ENCODE peak calls at places on chromosomes 7 and 10, in four cellular contexts. S, J, X and Q are unnamed samples.

GRCh38 chr10:15440204-15440711 is 69.2 kb upstream of the FAM171A1 start:
- DNase-seq in S (no peak), J (no peak), X (no peak), Q (no peak)

GRCh38 chr10:133356953-133357292 is 896 bp downstream of the FUOM start:
- DNase-seq in S (peak), J (no peak), X (no peak), Q (no peak)

GRCh38 chr10:68471063-68471585 is 649 bp downstream of the DNA2 start:
- DNase-seq in S (peak), J (peak), X (no peak), Q (no peak)

GRCh38 chr7:24504871-24505270 is 68.4 kb upstream of the PALS2 start:
- DNase-seq in S (no peak), J (no peak), X (peak), Q (no peak)

GRCh38 chr10:101889256-101890210 is 45.9 kb upstream of the KCNIP2 start:
- DNase-seq in S (peak), J (peak), X (peak), Q (peak)

GRCh38 chr10:110556993-110557601 is 10.4 kb upstream of the SMC3 start:
- DNase-seq in S (peak), J (peak), X (peak), Q (peak)

GRCh38 chr7:55590517-55591281 is 18.4 kb upstream of the VOPP1 start:
- DNase-seq in S (no peak), J (no peak), X (no peak), Q (no peak)

GRCh38 chr10:75294518-75294865 is 58.7 kb upstream of the COMTD1 start:
- DNase-seq in S (peak), J (no peak), X (no peak), Q (peak)

GRCh38 chr7:78605131-78605530 is 806.6 kb downstream of the PHTF2 start:
- DNase-seq in S (peak), J (peak), X (no peak), Q (peak)

GRCh38 chr10:132508497-132509443 is 28.8 kb upstream of the INPP5A start:
- DNase-seq in S (no peak), J (no peak), X (no peak), Q (no peak)

GRCh38 chr7:149289262-149289661 is 27.3 kb downstream of the ZNF783 start:
- DNase-seq in S (no peak), J (no peak), X (no peak), Q (no peak)

GRCh38 chr10:104396581-104396980 is 42.9 kb downstream of the CFAP58 start:
- DNase-seq in S (no peak), J (no peak), X (no peak), Q (no peak)

GRCh38 chr10:80357000-80357803 is 621 bp downstream of the DYDC2 start:
- DNase-seq in S (no peak), J (no peak), X (peak), Q (no peak)

GRCh38 chr10:79243211-79244067 is 103.8 kb upstream of the PPIF start:
- DNase-seq in S (peak), J (peak), X (peak), Q (peak)

GRCh38 chr10:21528452-21529235 is 3.2 kb upstream of the SKIDA1 start:
- DNase-seq in S (no peak), J (no peak), X (no peak), Q (no peak)

GRCh38 chr10:118958984-118959916 is 70.3 kb upstream of the NANOS1 start:
- DNase-seq in S (peak), J (peak), X (no peak), Q (peak)

GRCh38 chr10:21290499-21291160 is 234.9 kb downstream of the SKIDA1 start:
- DNase-seq in S (no peak), J (no peak), X (no peak), Q (no peak)

GRCh38 chr7:30986331-30986730 is 22.6 kb downstream of the GHRHR start:
- DNase-seq in S (no peak), J (no peak), X (no peak), Q (no peak)

GRCh38 chr7:46343802-46344201 is 422.7 kb upstream of the IGFBP3 start:
- DNase-seq in S (no peak), J (no peak), X (no peak), Q (no peak)

GRCh38 chr10:132078746-132079345 is 13.1 kb downstream of the JAKMIP3 start:
- DNase-seq in S (no peak), J (no peak), X (no peak), Q (no peak)

GRCh38 chr7:102009628-102010027 is 192.2 kb downstream of the CUX1 start:
- DNase-seq in S (peak), J (peak), X (no peak), Q (no peak)

GRCh38 chr7:51633006-51633405 is 316.4 kb upstream of the COBL start:
- DNase-seq in S (no peak), J (no peak), X (no peak), Q (no peak)

GRCh38 chr7:71511361-71511807 is 379.4 kb downstream of the GALNT17 start:
- DNase-seq in S (no peak), J (no peak), X (no peak), Q (no peak)

GRCh38 chr7:140646931-140647647 is 6.5 kb upstream of the DENND2A start:
- DNase-seq in S (peak), J (no peak), X (peak), Q (peak)

GRCh38 chr10:62266611-62267010 is 2.0 kb downstream of the RTKN2 start:
- DNase-seq in S (no peak), J (no peak), X (peak), Q (no peak)

GRCh38 chr10:3848768-3849643 is 64.0 kb upstream of the KLF6 start:
- DNase-seq in S (peak), J (peak), X (no peak), Q (peak)

GRCh38 chr10:103231047-103231551 is 14.6 kb upstream of the RPEL1 start:
- DNase-seq in S (peak), J (peak), X (no peak), Q (peak)

GRCh38 chr10:2745666-2746065 is 321.7 kb upstream of the PFKP start:
- DNase-seq in S (no peak), J (no peak), X (no peak), Q (no peak)

GRCh38 chr10:132542086-132542775 is 4.6 kb downstream of the INPP5A start:
- DNase-seq in S (no peak), J (no peak), X (no peak), Q (no peak)

GRCh38 chr10:16950686-16951681 is 133.8 kb upstream of the RSU1 start:
- DNase-seq in S (peak), J (peak), X (no peak), Q (peak)

GRCh38 chr7:50068850-50069551 is 24.0 kb downstream of the ZPBP start:
- DNase-seq in S (peak), J (peak), X (peak), Q (peak)

GRCh38 chr7:47092331-47092730 is 489.6 kb downstream of the TNS3 start:
- DNase-seq in S (no peak), J (no peak), X (no peak), Q (no peak)

GRCh38 chr10:60098676-60099601 is 192.6 kb upstream of the CCDC6 start:
- DNase-seq in S (no peak), J (peak), X (peak), Q (no peak)

GRCh38 chr7:151175793-151176311 is 8.4 kb upstream of the GBX1 start:
- DNase-seq in S (no peak), J (no peak), X (no peak), Q (no peak)

GRCh38 chr7:151823783-151824182 is 53.1 kb downstream of the PRKAG2 start:
- DNase-seq in S (peak), J (no peak), X (no peak), Q (no peak)